ENCODE peak calls at places on chromosomes 7 and 10, in seven cellular contexts. W is pancreas, K is body of pancreas, V is neuronal stem cell, H is esophagus squamous epithelium, L is mesendoderm, P is Panc1. Y is an unnamed sample. For H3K4me1, the result is how much of the 10 kb centered on the place peaks cover.

GRCh38 chr10:22621726-22622125 is 92.7 kb downstream of the PIP4K2A start:
- DNase-seq in V (no peak), P (no peak), L (no peak), K (no peak), W (no peak), H (no peak), Y (no peak)

GRCh38 chr7:26156454-26157365 is 4.7 kb downstream of the NFE2L3 start:
- DNase-seq in K (no peak), P (no peak), L (peak), V (no peak), W (no peak), H (no peak), Y (peak)

GRCh38 chr7:15839415-15840100 is 153.1 kb upstream of the MEOX2 start:
- DNase-seq in V (peak), K (no peak), W (peak), L (peak), H (no peak), P (no peak), Y (no peak)

GRCh38 chr7:12244129-12244528 is 33.0 kb downstream of the TMEM106B start:
- DNase-seq in H (no peak), P (no peak), W (no peak), L (peak), K (peak), V (peak), Y (no peak)

GRCh38 chr10:103660364-103661197 is 167.1 kb downstream of the NEURL1 start:
- DNase-seq in V (no peak), H (no peak), L (peak), P (no peak), K (no peak), W (no peak), Y (peak)

GRCh38 chr7:117901089-117901797 is 28.0 kb upstream of the CTTNBP2 start:
- DNase-seq in H (no peak), L (no peak), K (peak), V (no peak), W (no peak), P (no peak), Y (no peak)

GRCh38 chr7:2171855-2172254 is 60.9 kb downstream of the MAD1L1 start:
- DNase-seq in W (no peak), K (no peak), V (no peak), H (no peak), P (no peak), L (no peak), Y (no peak)

GRCh38 chr10:119608316-119609155 is 11.8 kb upstream of the TIAL1 start:
- DNase-seq in W (no peak), P (no peak), V (no peak), L (peak), H (no peak), K (peak), Y (peak)

GRCh38 chr10:58641095-58641531 is 128.4 kb downstream of the BICC1 start:
- DNase-seq in V (no peak), W (no peak), K (no peak), L (no peak), P (no peak), H (no peak), Y (no peak)

GRCh38 chr7:929311-929711 is 25.2 kb downstream of the ADAP1 start:
- DNase-seq in L (no peak), V (no peak), W (no peak), H (no peak), K (no peak), P (no peak), Y (peak)

GRCh38 chr10:15045380-15045779 is 1.6 kb downstream of the OLAH start:
- DNase-seq in L (no peak), P (no peak), K (no peak), W (no peak), H (no peak), V (no peak), Y (no peak)

GRCh38 chr7:119925890-119926289 is 347.1 kb upstream of the KCND2 start:
- DNase-seq in L (peak), P (no peak), H (no peak), K (no peak), W (no peak), V (no peak), Y (no peak)

GRCh38 chr10:3776796-3777571 is 8.0 kb downstream of the KLF6 start:
- DNase-seq in L (peak), P (peak), K (peak), W (peak), H (no peak), V (no peak), Y (peak)

GRCh38 chr10:45428611-45429510 is 54.8 kb downstream of the ALOX5 start:
- DNase-seq in K (no peak), P (no peak), W (peak), L (no peak), H (no peak), V (no peak), Y (no peak)

GRCh38 chr7:34104992-34105391 is 199.7 kb downstream of the BMPER start:
- DNase-seq in P (no peak), W (no peak), H (no peak), V (no peak), K (no peak), L (no peak), Y (no peak)

GRCh38 chr7:29106128-29106988 is 40.0 kb downstream of the CPVL start:
- DNase-seq in K (peak), P (peak), W (peak), V (peak), L (peak), H (no peak), Y (no peak)

GRCh38 chr10:48589266-48589665 is 15.6 kb downstream of the ARHGAP22 start:
- DNase-seq in K (no peak), W (no peak), H (no peak), P (no peak), V (no peak), L (no peak), Y (no peak)

GRCh38 chr7:127252736-127253288 is at the start of gene GRM8:
- DNase-seq in H (no peak), W (peak), V (peak), P (no peak), K (peak), L (peak), Y (no peak)

GRCh38 chr10:33291053-33291592 is 43.3 kb downstream of the NRP1 start:
- DNase-seq in W (no peak), V (no peak), P (no peak), L (no peak), K (no peak), H (no peak), Y (no peak)

GRCh38 chr7:33744293-33744692 is 161.0 kb upstream of the BMPER start:
- DNase-seq in P (no peak), W (no peak), H (no peak), K (no peak), L (peak), V (no peak), Y (no peak)

GRCh38 chr7:98418271-98418635 is 17.4 kb upstream of the BAIAP2L1 start:
- DNase-seq in K (no peak), V (no peak), P (no peak), H (no peak), W (no peak), L (no peak), Y (no peak)

GRCh38 chr7:16657656-16658279 is 11.8 kb downstream of the BZW2 start:
- DNase-seq in P (no peak), L (peak), V (no peak), W (peak), K (peak), H (no peak), Y (no peak)

GRCh38 chr7:341841-342638 is 52.1 kb downstream of the FOXL3 start:
- DNase-seq in V (no peak), P (no peak), K (peak), H (no peak), L (no peak), W (peak), Y (no peak)

GRCh38 chr7:100034871-100035510 is 14.6 kb upstream of the ZSCAN21 start:
- DNase-seq in L (no peak), H (no peak), V (no peak), K (no peak), P (no peak), W (no peak), Y (no peak)

GRCh38 chr7:81478664-81479063 is 291.2 kb downstream of the HGF start:
- DNase-seq in H (no peak), P (no peak), K (peak), V (no peak), W (peak), L (no peak), Y (no peak)

GRCh38 chr7:44372560-44373417 is 47.4 kb upstream of the CAMK2B start:
- DNase-seq in P (no peak), V (no peak), K (no peak), W (no peak), L (no peak), H (no peak), Y (no peak)

GRCh38 chr7:28125381-28126046 is 55.1 kb downstream of the JAZF1 start:
- DNase-seq in V (no peak), W (no peak), L (peak), K (no peak), H (no peak), P (no peak), Y (no peak)

GRCh38 chr7:142025896-142026295 is 30.2 kb downstream of the MGAM start:
- DNase-seq in V (no peak), K (no peak), L (no peak), W (no peak), P (no peak), H (no peak), Y (no peak)

GRCh38 chr10:28375399-28376354 is 72.8 kb upstream of the MPP7 start:
- DNase-seq in L (peak), P (no peak), H (no peak), V (no peak), K (peak), W (peak), Y (no peak)

GRCh38 chr7:27155816-27156507 is 513 bp downstream of the HOXA7 start:
- DNase-seq in P (no peak), L (no peak), H (no peak), W (peak), K (peak), V (no peak), Y (no peak)

GRCh38 chr7:135231686-135232085 is 2.0 kb upstream of the STRA8 start:
- DNase-seq in K (no peak), L (no peak), P (no peak), V (no peak), W (no peak), H (no peak), Y (no peak)

GRCh38 chr7:70458195-70458695 is 673.7 kb upstream of the GALNT17 start:
- DNase-seq in W (no peak), L (peak), H (no peak), V (no peak), P (no peak), K (no peak), Y (no peak)

GRCh38 chr7:19410096-19410495 is 264.9 kb upstream of the FERD3L start:
- DNase-seq in V (no peak), L (no peak), W (no peak), P (no peak), H (no peak), K (no peak), Y (no peak)

GRCh38 chr7:140402178-140402835 is 1.6 kb upstream of the RAB19 start:
- DNase-seq in L (no peak), V (no peak), P (no peak), H (no peak), K (no peak), W (no peak), Y (no peak)

GRCh38 chr10:113035724-113036312 is 85.8 kb downstream of the TCF7L2 start:
- DNase-seq in H (no peak), K (no peak), W (peak), V (no peak), L (no peak), P (no peak), Y (no peak)

GRCh38 chr10:121579656-121580055 is 18.6 kb downstream of the FGFR2 start:
- DNase-seq in K (no peak), L (peak), H (no peak), W (no peak), V (no peak), P (no peak), Y (no peak)

GRCh38 chr10:114042895-114043531 is 653 bp upstream of the ADRB1 start:
- DNase-seq in L (peak), W (peak), V (no peak), K (peak), H (no peak), P (no peak), Y (peak)

GRCh38 chr10:36280396-36280795 is 638.3 kb upstream of the FZD8 start:
- DNase-seq in W (no peak), K (no peak), L (peak), P (no peak), H (no peak), V (no peak), Y (no peak)

GRCh38 chr10:117360016-117360415 is 15.2 kb downstream of the PDZD8 start:
- DNase-seq in V (no peak), K (no peak), L (no peak), P (no peak), H (no peak), W (no peak), Y (no peak)

GRCh38 chr7:6520163-6520981 is 30.9 kb downstream of the GRID2IP start:
- DNase-seq in L (no peak), P (no peak), H (no peak), W (no peak), V (no peak), K (no peak), Y (no peak)

GRCh38 chr7:6512892-6513291 is 38.4 kb downstream of the GRID2IP start:
- DNase-seq in V (no peak), W (no peak), H (no peak), P (no peak), K (no peak), L (no peak), Y (no peak)

GRCh38 chr7:6513541-6513940 is 37.7 kb downstream of the GRID2IP start:
- DNase-seq in V (no peak), H (no peak), P (no peak), L (no peak), K (no peak), W (no peak), Y (peak)

GRCh38 chr7:6510476-6511133 is 40.7 kb downstream of the GRID2IP start:
- DNase-seq in K (no peak), L (no peak), H (no peak), P (no peak), V (no peak), W (no peak), Y (no peak)

GRCh38 chr7:6516387-6516983 is 34.8 kb downstream of the GRID2IP start:
- DNase-seq in K (peak), L (peak), V (peak), P (peak), H (no peak), W (peak), Y (peak)
- H3K4me1 ChIP-seq in K (under half), L (under half), V (under half), P (under half), H (under half), W (under half), Y (under half)

GRCh38 chr10:69331161-69331560 is 52.9 kb downstream of the HK1 start:
- DNase-seq in H (no peak), P (no peak), W (no peak), K (no peak), L (no peak), V (no peak), Y (no peak)

GRCh38 chr10:69327463-69328345 is 49.4 kb downstream of the HK1 start:
- DNase-seq in W (peak), L (no peak), K (peak), H (no peak), V (no peak), P (no peak), Y (peak)

GRCh38 chr10:69329721-69330178 is 51.5 kb downstream of the HK1 start:
- DNase-seq in P (no peak), H (no peak), K (no peak), W (no peak), L (peak), V (no peak), Y (no peak)

GRCh38 chr10:69326692-69327091 is 48.4 kb downstream of the HK1 start:
- DNase-seq in H (no peak), V (no peak), P (no peak), W (no peak), L (no peak), K (no peak), Y (no peak)

DNA sequence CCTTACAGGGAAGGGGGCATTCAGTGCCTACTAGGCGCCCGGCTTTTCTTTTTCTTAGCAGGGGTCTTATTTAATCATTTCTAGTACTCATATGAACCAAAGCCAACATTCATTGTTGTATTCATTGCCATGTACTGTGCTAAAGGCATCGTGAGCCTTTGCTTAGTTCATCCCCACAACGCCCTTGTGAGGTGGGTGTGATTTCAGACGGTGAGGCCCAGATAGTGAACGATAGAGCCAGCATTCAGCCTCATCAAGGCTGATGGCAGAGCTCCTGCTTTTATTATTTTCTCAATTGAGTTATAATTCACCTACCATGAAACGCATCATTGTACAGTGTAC is 50.0 kb downstream of the HK1 start:
- DNase-seq in H (no peak), K (no peak), W (no peak), L (no peak), P (no peak), V (no peak), Y (no peak)
- H3K4me1 ChIP-seq in H (half or more), K (under half), W (under half), L (under half), P (under half), V (under half), Y (half or more)

GRCh38 chr7:149199234-149199990 is 4.1 kb downstream of the ZNF282 start:
- DNase-seq in W (no peak), V (no peak), H (no peak), P (no peak), L (no peak), K (no peak), Y (no peak)
- H3K4me1 ChIP-seq in W (under half), V (under half), H (under half), P (under half), L (under half), K (under half), Y (under half)

DNA sequence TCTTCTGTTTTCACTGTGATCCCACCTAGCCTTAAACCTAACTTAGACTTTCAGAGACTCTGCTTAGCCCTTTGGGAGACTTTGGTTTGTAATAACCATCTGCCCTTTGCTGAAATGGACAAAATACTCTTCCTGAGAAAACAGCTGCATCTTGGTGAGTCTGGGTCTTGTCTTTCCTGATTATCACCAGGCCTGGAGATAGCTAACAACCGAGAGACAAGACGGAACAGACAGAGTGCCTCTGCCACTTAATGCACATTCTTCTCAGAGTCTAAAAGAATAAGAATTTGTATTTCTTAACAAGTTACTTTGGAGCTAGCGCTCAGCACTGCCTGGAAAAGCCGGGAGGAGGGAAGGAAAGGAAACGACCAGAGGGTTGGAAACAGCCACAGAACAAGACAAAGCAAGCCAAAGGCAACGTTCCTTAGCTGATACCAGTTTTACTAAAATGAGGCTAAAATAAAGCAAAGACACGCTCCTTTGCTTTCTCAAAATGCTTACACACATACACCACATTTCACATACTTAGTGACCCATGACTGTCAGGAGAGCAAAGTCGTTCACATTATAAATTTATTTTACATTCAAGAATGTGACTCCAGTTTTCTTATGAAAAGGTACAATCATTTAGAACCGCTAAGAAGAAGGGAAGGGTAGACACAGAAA is 70.3 kb upstream of the DGKI start:
- DNase-seq in L (no peak), H (no peak), K (no peak), W (no peak), V (no peak), P (no peak), Y (no peak)
- H3K4me1 ChIP-seq in L (under half), H (under half), K (under half), W (under half), V (under half), P (under half), Y (under half)

GRCh38 chr10:96264938-96265337 is 6.4 kb downstream of the BLNK start:
- DNase-seq in H (no peak), K (no peak), V (no peak), P (no peak), W (no peak), L (no peak), Y (no peak)

GRCh38 chr10:96267234-96267705 is 4.1 kb downstream of the BLNK start:
- DNase-seq in H (no peak), P (no peak), K (no peak), L (peak), V (no peak), W (no peak), Y (no peak)

GRCh38 chr10:96268341-96268909 is 2.9 kb downstream of the BLNK start:
- DNase-seq in W (no peak), H (no peak), L (no peak), V (no peak), K (no peak), P (no peak), Y (no peak)

GRCh38 chr10:96263684-96264083 is 7.7 kb downstream of the BLNK start:
- DNase-seq in H (no peak), L (no peak), K (no peak), P (no peak), V (no peak), W (no peak), Y (no peak)

GRCh38 chr10:96266118-96266770 is 5.1 kb downstream of the BLNK start:
- DNase-seq in P (no peak), V (no peak), K (no peak), L (no peak), W (no peak), H (no peak), Y (no peak)
- H3K4me1 ChIP-seq in P (under half), V (under half), K (half or more), L (under half), W (under half), H (under half), Y (under half)